ENCODE peak calls at places on chromosome 3, in four cellular contexts. C is heart right ventricle, I is testis, M is endodermal cell. K is an unnamed sample. For H3K27me3, the result is how much of the 10 kb centered on the place peaks cover.

GRCh38 chr3:11570789-11571495 is 72.8 kb downstream of the VGLL4 start:
- DNase-seq in C (no peak), M (no peak), I (no peak), K (no peak)

GRCh38 chr3:112338727-112339056 is 5.7 kb downstream of the CD200 start:
- DNase-seq in C (no peak), I (no peak), M (no peak), K (no peak)

GRCh38 chr3:149581681-149582349 is 76.0 kb downstream of the WWTR1 start:
- DNase-seq in C (no peak), I (peak), M (peak), K (peak)

GRCh38 chr3:72279068-72279598 is 494.2 kb upstream of the PROK2 start:
- DNase-seq in I (no peak), M (no peak), C (no peak), K (no peak)

GRCh38 chr3:61600195-61600594 is 38.8 kb downstream of the PTPRG start:
- DNase-seq in I (no peak), C (no peak), M (no peak), K (no peak)

GRCh38 chr3:152243301-152243711 is 25.4 kb upstream of the MBNL1 start:
- DNase-seq in I (no peak), C (no peak), M (no peak), K (no peak)

GRCh38 chr3:159005148-159005547 is 203.3 kb downstream of the MFSD1 start:
- DNase-seq in I (no peak), M (no peak), C (no peak), K (no peak)

GRCh38 chr3:57060089-57060829 is at the start of gene SPATA12:
- DNase-seq in C (peak), I (peak), M (peak), K (peak)

GRCh38 chr3:142943870-142944269 is 19.6 kb downstream of the PAQR9 start:
- DNase-seq in I (no peak), C (no peak), M (no peak), K (no peak)

GRCh38 chr3:47436180-47436579 is 39.6 kb downstream of the SCAP start:
- DNase-seq in I (no peak), C (no peak), M (peak), K (no peak)

GRCh38 chr3:65988440-65988839 is 50.3 kb downstream of the MAGI1 start:
- DNase-seq in I (no peak), C (no peak), M (no peak), K (no peak)

GRCh38 chr3:156298014-156298413 is 177.6 kb downstream of the KCNAB1 start:
- DNase-seq in I (no peak), C (no peak), M (no peak), K (no peak)

GRCh38 chr3:38842266-38842965 is 26.4 kb upstream of the SCN10A start:
- DNase-seq in I (no peak), C (no peak), M (no peak), K (no peak)

GRCh38 chr3:142065344-142065743 is 84.0 kb downstream of the TFDP2 start:
- DNase-seq in C (no peak), I (no peak), M (no peak), K (no peak)

GRCh38 chr3:169581633-169582032 is 81.9 kb downstream of the MECOM start:
- DNase-seq in I (no peak), M (no peak), C (no peak), K (no peak)

GRCh38 chr3:158789592-158789991 is 12.3 kb upstream of the MFSD1 start:
- DNase-seq in M (no peak), C (no peak), I (peak), K (no peak)

GRCh38 chr3:88142094-88142624 is 7.6 kb upstream of the C3orf38 start:
- DNase-seq in C (no peak), I (no peak), M (no peak), K (no peak)
- H3K4me3 ChIP-seq in C (no peak), I (no peak), M (no peak), K (no peak)

DNA sequence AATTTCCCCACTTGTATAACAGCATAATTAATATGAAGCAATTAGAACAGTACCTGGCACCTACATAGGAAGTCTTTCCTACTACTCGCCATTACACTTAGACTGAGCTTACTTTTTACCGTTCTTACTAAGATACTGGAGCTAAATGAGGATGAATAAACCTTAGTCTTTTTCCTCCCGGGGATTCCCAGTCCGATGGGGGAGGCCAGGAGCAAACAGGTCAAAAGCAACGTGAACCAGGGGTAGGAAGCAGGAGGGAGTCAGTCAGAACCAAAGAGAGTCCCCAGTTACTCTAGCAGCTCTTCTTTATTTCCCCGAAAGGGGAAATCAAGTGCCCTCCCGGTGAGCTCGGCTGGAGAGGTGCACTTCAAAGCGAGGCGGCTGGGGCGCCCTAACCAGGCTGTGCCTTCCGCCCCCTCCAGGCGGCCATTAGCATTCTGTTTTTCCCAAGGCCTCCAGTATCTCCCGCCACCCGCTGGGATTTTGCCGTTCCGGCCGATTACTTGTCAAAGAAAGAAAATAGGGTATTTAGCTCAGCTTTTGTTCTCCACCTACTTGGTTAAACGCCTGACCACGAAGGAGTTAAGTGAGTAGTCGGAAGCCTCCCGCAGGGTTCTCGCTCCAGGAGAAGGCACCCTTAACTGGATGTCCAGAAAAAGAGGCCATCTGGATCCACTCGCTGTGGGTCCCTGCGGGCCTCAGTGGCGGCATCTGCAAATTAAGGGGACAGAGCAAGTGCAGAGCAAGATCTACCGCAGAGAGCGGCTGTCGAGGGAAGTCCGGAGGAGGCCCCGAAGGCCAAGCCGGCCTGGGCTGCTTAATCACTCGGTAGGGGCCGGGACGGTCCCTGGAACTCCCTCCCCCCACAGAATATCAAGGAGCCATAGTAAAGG is 6.3 kb upstream of the EOMES start:
- DNase-seq in C (no peak), M (peak), I (no peak), K (no peak)
- H3K27me3 ChIP-seq in C (half or more), M (half or more), I (under half), K (half or more)

GRCh38 chr3:104610730-104611652 is 755.7 kb upstream of the ALCAM start:
- DNase-seq in M (no peak), I (no peak), C (no peak), K (no peak)
- TF ChIP-seq CTCF in M (peak), I (peak), C (no peak), K (peak)

GRCh38 chr3:190581041-190581501 is 67.2 kb downstream of the IL1RAP start:
- DNase-seq in C (no peak), I (no peak), M (no peak), K (no peak)
- H3K4me3 ChIP-seq in C (no peak), I (no peak), M (no peak), K (no peak)

DNA sequence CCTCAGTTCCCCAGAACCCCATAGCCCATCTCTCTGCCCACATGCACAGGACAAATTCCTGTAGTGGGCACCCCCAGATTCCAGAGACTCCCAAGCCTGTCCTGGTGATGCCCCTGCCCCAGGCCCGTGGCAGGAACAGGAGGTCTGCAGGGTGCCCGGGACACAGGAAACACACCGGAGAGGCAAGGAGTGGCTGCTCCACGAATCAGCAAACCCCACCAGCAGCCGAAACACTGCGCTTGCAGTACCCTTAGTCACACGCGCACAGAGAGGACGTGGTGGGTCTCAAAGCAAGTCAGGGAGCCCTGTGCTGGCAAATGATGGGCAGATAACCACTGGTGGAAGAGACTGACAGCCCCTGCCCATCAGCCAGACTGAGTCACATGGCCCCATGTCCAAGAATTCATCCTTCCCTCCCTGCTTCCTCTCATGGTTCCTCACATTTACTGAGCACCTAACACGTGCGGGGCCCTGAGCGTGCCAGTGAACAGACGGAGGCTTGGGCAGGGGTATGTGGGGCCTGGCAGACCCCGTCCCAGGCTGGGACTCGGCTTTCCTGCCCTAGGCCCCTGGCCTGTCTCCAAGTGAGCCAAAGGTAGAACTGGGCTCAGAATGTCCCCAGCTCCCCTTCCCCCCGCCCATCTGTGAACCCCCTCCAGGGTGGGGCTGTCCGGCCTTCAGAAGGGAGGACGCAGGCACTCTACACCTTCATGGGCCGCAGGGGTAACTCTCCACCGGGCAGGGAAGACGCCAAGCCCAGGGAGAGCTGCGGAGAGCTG is 130.4 kb upstream of the IQSEC1 start:
- DNase-seq in M (peak), I (no peak), C (no peak), K (no peak)
- H3K27me3 ChIP-seq in M (under half), I (under half), C (under half), K (under half)

DNA sequence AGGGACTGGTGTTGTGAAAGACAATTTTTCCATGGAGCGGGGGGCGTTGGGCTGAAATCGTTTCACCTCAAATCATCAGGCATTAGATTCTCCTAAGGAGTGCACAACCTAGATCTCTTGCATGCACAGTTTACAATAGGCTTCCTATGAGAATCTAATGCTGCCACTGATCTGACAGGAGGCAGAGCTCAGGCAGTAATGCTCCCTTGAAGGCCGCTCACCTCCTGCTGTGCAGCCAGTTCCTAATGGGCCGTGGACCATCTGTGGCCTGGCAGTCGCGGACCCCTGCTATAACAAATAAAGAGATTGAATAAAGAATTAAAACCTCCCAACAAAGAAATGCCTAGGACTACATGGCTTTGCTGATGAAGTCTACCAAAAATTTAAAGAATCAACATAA is 25.3 kb upstream of the ANKRD28 start:
- DNase-seq in I (no peak), M (peak), C (no peak), K (no peak)
- TF ChIP-seq CTCF in I (no peak), M (no peak), C (no peak), K (no peak)

K was measured in BJ.